ENCODE peak calls at places on chromosomes 5 and 9, in four cellular contexts. X is iPS-NIHi11; R is CD8-positive, alpha-beta memory T cell; N is activated T-helper 2 cell treated with anti-CD3 and anti-CD28 coated beads, Interferon-gamma antibody, Interleukin-2, Interleukin-4, amounts not matched to agents 10 μg/mL and 5 μg/mL and 100 μg/mL, durations not matched to agents 14 hours and 24 hours and 36 hours. M is an unnamed sample.

GRCh38 chr5:14332038-14332631 is 189.0 kb downstream of the TRIO start:
- DNase-seq in R (no peak), N (no peak), X (no peak), M (no peak)

GRCh38 chr5:88722546-88722945 is 160.4 kb downstream of the MEF2C start:
- DNase-seq in R (no peak), X (no peak), N (no peak), M (no peak)

GRCh38 chr9:137967280-137967943 is 89.8 kb downstream of the CACNA1B start:
- DNase-seq in X (no peak), N (no peak), R (no peak), M (no peak)

GRCh38 chr5:132003170-132003744 is 8.2 kb downstream of the ACSL6 start:
- DNase-seq in R (no peak), N (no peak), X (peak), M (no peak)

GRCh38 chr5:133665571-133665970 is 53.2 kb upstream of the FSTL4 start:
- DNase-seq in N (no peak), X (no peak), R (no peak), M (no peak)

GRCh38 chr9:19028835-19029451 is 4.1 kb downstream of the SAXO1 start:
- DNase-seq in N (no peak), R (no peak), X (peak), M (peak)

GRCh38 chr9:78682206-78682605 is 385.3 kb downstream of the PSAT1 start:
- DNase-seq in X (no peak), N (no peak), R (no peak), M (no peak)

GRCh38 chr9:116355153-116355827 is 201.7 kb downstream of the PAPPA start:
- DNase-seq in X (peak), R (no peak), N (no peak), M (no peak)

GRCh38 chr9:84668204-84669007 is 1.1 kb upstream of the NTRK2 start:
- DNase-seq in N (no peak), X (peak), R (no peak), M (peak)

GRCh38 chr5:32136342-32136741 is 37.8 kb downstream of the GOLPH3 start:
- DNase-seq in X (no peak), R (no peak), N (no peak), M (no peak)

GRCh38 chr5:62037972-62038371 is 268.0 kb upstream of the KIF2A start:
- DNase-seq in N (no peak), R (no peak), X (no peak), M (no peak)

GRCh38 chr9:134502261-134503211 is 139.1 kb upstream of the COL5A1 start:
- DNase-seq in N (no peak), R (no peak), X (peak), M (peak)

GRCh38 chr9:93116049-93116961 is 17.7 kb downstream of the NINJ1 start:
- DNase-seq in X (peak), R (no peak), N (no peak), M (no peak)

GRCh38 chr5:59436364-59437158 is 457.0 kb downstream of the PDE4D start:
- DNase-seq in X (no peak), N (no peak), R (no peak), M (no peak)

GRCh38 chr9:136833381-136834142 is 8.7 kb upstream of the AJM1 start:
- DNase-seq in X (peak), N (no peak), R (no peak), M (no peak)

GRCh38 chr9:91833096-91833877 is 116.7 kb downstream of the ROR2 start:
- DNase-seq in R (no peak), X (no peak), N (no peak), M (no peak)